ENCODE peak calls at places on chromosomes 2 and 18, in six cellular contexts. Y is NCI-H1105 treated with DMSO at 0.1 percent for 48 hours; W is activated naive CD4-positive, alpha-beta T cell treated with anti-CD3 and anti-CD28 coated beads for 36 hours; L is GM04503; B is left ventricle myocardium superior; M is amniotic stem cell. N is an unnamed sample.
A peak's percentile ranks its signal among the peaks of the same experiment; 100 is the strongest.

GRCh38 chr18:37254256-37254880 is 311.2 kb downstream of the CELF4 start:
- DNase-seq in Y (no peak), M (no peak), B (no peak), L (no peak), W (no peak), N (no peak)

GRCh38 chr2:215723011-215723410 is 287.1 kb upstream of the FN1 start:
- DNase-seq in B (no peak), L (no peak), W (no peak), M (no peak), Y (no peak), N (no peak)

GRCh38 chr2:230889911-230890601 is 25.3 kb downstream of the ITM2C start:
- DNase-seq in M (no peak), B (no peak), W (no peak), Y (no peak), L (no peak), N (no peak)

GRCh38 chr18:48441405-48441881 is 32.3 kb upstream of the ZBTB7C start:
- DNase-seq in Y (peak; percentile 71), W (no peak), M (no peak), L (no peak), B (peak; percentile 55), N (no peak)

GRCh38 chr18:8424917-8425725 is 184.1 kb upstream of the RAB12 start:
- DNase-seq in W (no peak), L (peak; percentile 79), M (peak; percentile 85), B (no peak), Y (no peak), N (no peak)

GRCh38 chr2:213559053-213559452 is 274.8 kb downstream of the SPAG16 start:
- DNase-seq in M (no peak), B (no peak), W (no peak), Y (no peak), L (no peak), N (no peak)

GRCh38 chr2:232979871-232980461 is 33.1 kb downstream of the NGEF start:
- DNase-seq in L (peak; percentile 23), W (peak; percentile 7), M (no peak), B (no peak), Y (no peak), N (peak; percentile 59)

GRCh38 chr18:49564435-49564834 is 2.6 kb downstream of the LIPG start:
- DNase-seq in B (no peak), M (no peak), Y (no peak), L (no peak), W (no peak), N (no peak)

GRCh38 chr2:186195726-186196125 is 290.3 kb upstream of the ZC3H15 start:
- DNase-seq in B (no peak), Y (no peak), W (no peak), M (no peak), L (no peak), N (no peak)

GRCh38 chr2:13193075-13193474 is 476.3 kb downstream of the TRIB2 start:
- DNase-seq in Y (no peak), W (no peak), B (no peak), L (no peak), M (no peak), N (peak; percentile 51)

GRCh38 chr2:201715459-201715858 is 17.0 kb upstream of the MPP4 start:
- DNase-seq in Y (no peak), W (no peak), L (no peak), B (no peak), M (no peak), N (no peak)

GRCh38 chr2:127771756-127772155 is 39.2 kb downstream of the WDR33 start:
- DNase-seq in M (no peak), Y (no peak), W (no peak), L (peak; percentile 28), B (no peak), N (no peak)

GRCh38 chr18:66728951-66729350 is 125.1 kb upstream of the CDH19 start:
- DNase-seq in W (no peak), Y (no peak), L (no peak), B (peak; percentile 54), M (no peak), N (no peak)

GRCh38 chr18:9737814-9738160 is 29.7 kb downstream of the RAB31 start:
- DNase-seq in B (no peak), M (no peak), L (no peak), Y (peak; percentile 82), W (no peak), N (no peak)

GRCh38 chr2:242046184-242046826 is 176.8 kb downstream of the RTP5 start:
- DNase-seq in L (no peak), Y (no peak), B (no peak), M (no peak), W (no peak), N (no peak)

GRCh38 chr2:235614900-235615712 is 121.3 kb downstream of the AGAP1 start:
- DNase-seq in W (no peak), L (peak; percentile 76), M (peak; percentile 80), Y (peak; percentile 2), B (peak; percentile 65), N (no peak)

GRCh38 chr2:13289310-13289709 is 572.6 kb downstream of the TRIB2 start:
- DNase-seq in B (no peak), Y (no peak), L (no peak), M (no peak), W (no peak), N (no peak)

GRCh38 chr2:105034170-105034569 is 3.7 kb upstream of the MRPS9 start:
- DNase-seq in Y (no peak), B (no peak), M (no peak), W (no peak), L (no peak), N (no peak)

GRCh38 chr2:181955010-181955409 is 30.6 kb upstream of the PPP1R1C start:
- DNase-seq in B (no peak), M (peak; percentile 47), W (no peak), L (no peak), Y (no peak), N (peak; percentile 26)

GRCh38 chr2:226524381-226524843 is 275.2 kb downstream of the IRS1 start:
- DNase-seq in L (peak; percentile 60), Y (no peak), M (peak; percentile 38), W (no peak), B (no peak), N (peak; percentile 24)

GRCh38 chr18:49747876-49748275 is 65.5 kb downstream of the ACAA2 start:
- DNase-seq in B (no peak), M (no peak), Y (no peak), W (no peak), L (no peak), N (no peak)

GRCh38 chr2:147696426-147696825 is 148.4 kb upstream of the ACVR2A start:
- DNase-seq in B (no peak), Y (peak; percentile 3), M (no peak), L (no peak), W (no peak), N (no peak)

GRCh38 chr2:99256677-99257076 is 1.2 kb upstream of the LYG2 start:
- DNase-seq in M (no peak), L (no peak), B (no peak), Y (no peak), W (no peak), N (no peak)

GRCh38 chr2:182650704-182651103 is 65.4 kb upstream of the DNAJC10 start:
- DNase-seq in Y (peak; percentile 43), M (peak; percentile 16), W (no peak), B (no peak), L (peak; percentile 22), N (peak; percentile 68)

GRCh38 chr2:82913566-82913965 is 1545.5 kb downstream of the SUCLG1 start:
- DNase-seq in Y (no peak), M (no peak), W (no peak), B (no peak), L (no peak), N (no peak)

GRCh38 chr2:155250800-155251199 is 552.3 kb downstream of the KCNJ3 start:
- DNase-seq in L (no peak), Y (peak; percentile 38), M (no peak), B (no peak), W (no peak), N (peak; percentile 36)

GRCh38 chr2:55357907-55358306 is 61.7 kb downstream of the CCDC88A start:
- DNase-seq in M (peak; percentile 38), L (no peak), Y (no peak), W (no peak), B (no peak), N (no peak)

GRCh38 chr2:75465317-75465998 is 95.3 kb downstream of the EVA1A start:
- DNase-seq in L (no peak), W (peak; percentile 15), Y (peak; percentile 4), M (no peak), B (no peak), N (no peak)

GRCh38 chr2:109270758-109271305 is 141.8 kb downstream of the SH3RF3 start:
- DNase-seq in L (no peak), M (no peak), W (no peak), Y (peak; percentile 7), B (no peak), N (no peak)

GRCh38 chr18:79769698-79770500 is 27.8 kb upstream of the KCNG2 start:
- DNase-seq in L (no peak), B (no peak), M (no peak), Y (no peak), W (no peak), N (no peak)

GRCh38 chr2:177056540-177056939 is 156.1 kb upstream of the HNRNPA3 start:
- DNase-seq in B (no peak), M (no peak), L (no peak), Y (no peak), W (no peak), N (no peak)

GRCh38 chr2:239122711-239123110 is 274.8 kb downstream of the TWIST2 start:
- DNase-seq in W (no peak), M (no peak), B (no peak), L (no peak), Y (no peak), N (no peak)

GRCh38 chr2:33441235-33441810 is 35.1 kb upstream of the RASGRP3 start:
- DNase-seq in W (peak; percentile 42), Y (peak; percentile 16), M (peak; percentile 46), L (no peak), B (peak; percentile 49), N (peak; percentile 68)

GRCh38 chr2:240182001-240182400 is 41.5 kb upstream of the OTOS start:
- DNase-seq in B (no peak), Y (no peak), L (no peak), M (no peak), W (no peak), N (no peak)

GRCh38 chr2:23602113-23602512 is 217.1 kb downstream of the KLHL29 start:
- DNase-seq in M (peak; percentile 70), W (no peak), B (peak; percentile 46), Y (no peak), L (no peak), N (no peak)

GRCh38 chr2:168705534-168706470 is 96.6 kb upstream of the NOSTRIN start:
- DNase-seq in M (peak; percentile 17), W (no peak), L (no peak), Y (peak; percentile 7), B (no peak), N (peak; percentile 6)

N was measured in NCI-H460.